ENCODE peak calls at places on chromosomes 1 and 21, in seven cellular contexts. E, U, X, Y, G, K and N are unnamed samples.

GRCh38 chr1:208211901-208212843 is 32.0 kb downstream of the PLXNA2 start:
- DNase-seq in E (no peak), K (no peak), U (no peak), G (no peak), Y (no peak), X (no peak), N (no peak)

GRCh38 chr1:230047114-230047865 is 19.7 kb upstream of the GALNT2 start:
- DNase-seq in G (no peak), K (no peak), E (peak), Y (no peak), U (peak), X (no peak), N (no peak)

GRCh38 chr1:54474500-54475235 is 68.5 kb upstream of the SSBP3 start:
- DNase-seq in X (peak), E (no peak), Y (no peak), G (peak), K (peak), U (no peak), N (no peak)

GRCh38 chr1:20168547-20169491 is 17.1 kb upstream of the UBXN10 start:
- DNase-seq in E (no peak), K (peak), G (no peak), X (no peak), Y (peak), U (no peak), N (no peak)

GRCh38 chr1:20753589-20753988 is 21.1 kb upstream of the SH2D5 start:
- DNase-seq in K (no peak), E (peak), Y (no peak), U (no peak), X (no peak), G (no peak), N (no peak)

GRCh38 chr1:15343729-15344128 is 66.0 kb upstream of the EFHD2 start:
- DNase-seq in X (peak), Y (no peak), K (no peak), E (no peak), U (no peak), G (no peak), N (no peak)

GRCh38 chr21:26136686-26137085 is 33.9 kb downstream of the APP start:
- DNase-seq in E (no peak), U (no peak), Y (no peak), K (no peak), X (no peak), G (no peak), N (no peak)

GRCh38 chr1:8816831-8817412 is 518 bp downstream of the RERE start:
- DNase-seq in E (peak), K (peak), X (no peak), G (peak), U (no peak), Y (no peak), N (peak)

GRCh38 chr1:35359995-35360394 is 91.5 kb downstream of the ZMYM4 start:
- DNase-seq in Y (no peak), X (no peak), U (no peak), K (no peak), E (no peak), G (no peak), N (no peak)

GRCh38 chr1:215568287-215568692 is 1.2 kb downstream of the KCTD3 start:
- DNase-seq in E (peak), K (peak), X (peak), Y (peak), G (peak), U (peak), N (no peak)

GRCh38 chr1:90411155-90411554 is 305.9 kb downstream of the BARHL2 start:
- DNase-seq in X (no peak), K (no peak), G (no peak), E (no peak), U (no peak), Y (no peak), N (no peak)

GRCh38 chr1:244349103-244349531 is 102.6 kb downstream of the ADSS2 start:
- DNase-seq in G (peak), E (peak), X (peak), U (peak), Y (no peak), K (no peak), N (peak)

GRCh38 chr21:32726742-32727477 is 903 bp downstream of the SYNJ1 start:
- DNase-seq in Y (peak), G (no peak), K (peak), E (peak), X (peak), U (peak), N (no peak)

GRCh38 chr1:89820423-89821321 is at the start of gene LRRC8D:
- DNase-seq in U (peak), E (peak), K (peak), Y (peak), G (peak), X (peak), N (peak)

GRCh38 chr1:38787041-38787440 is 72.5 kb downstream of the RRAGC start:
- DNase-seq in E (no peak), K (no peak), U (no peak), Y (no peak), X (no peak), G (no peak), N (no peak)

GRCh38 chr1:243730499-243731150 is 119.4 kb downstream of the AKT3 start:
- DNase-seq in E (no peak), X (no peak), Y (no peak), K (no peak), U (no peak), G (no peak), N (no peak)

GRCh38 chr21:38806153-38806941 is 618 bp downstream of the ETS2 start:
- DNase-seq in U (no peak), E (no peak), G (no peak), K (no peak), X (no peak), Y (no peak), N (no peak)

GRCh38 chr1:184965889-184966860 is 8.1 kb downstream of the NIBAN1 start:
- DNase-seq in G (no peak), X (no peak), Y (no peak), U (no peak), K (no peak), E (peak), N (no peak)

GRCh38 chr1:186735463-186735862 is 55.2 kb upstream of the PTGS2 start:
- DNase-seq in Y (no peak), G (no peak), U (no peak), K (no peak), E (peak), X (no peak), N (no peak)

GRCh38 chr1:87940410-87940809 is 611.7 kb downstream of the LMO4 start:
- DNase-seq in K (no peak), E (no peak), U (no peak), Y (no peak), X (no peak), G (no peak), N (no peak)

GRCh38 chr1:11169202-11169601 is 20.0 kb upstream of the ANGPTL7 start:
- DNase-seq in K (no peak), X (no peak), Y (no peak), U (peak), E (no peak), G (no peak), N (no peak)

GRCh38 chr1:224317383-224318045 is 12.5 kb downstream of the NVL start:
- DNase-seq in G (no peak), K (no peak), U (no peak), X (no peak), Y (no peak), E (no peak), N (no peak)

GRCh38 chr21:45539046-45539795 is 3.0 kb downstream of the SLC19A1 start:
- DNase-seq in Y (no peak), E (no peak), K (no peak), X (no peak), G (peak), U (no peak), N (peak)

GRCh38 chr1:48876221-48876785 is 99.6 kb upstream of the BEND5 start:
- DNase-seq in U (peak), Y (no peak), G (no peak), K (no peak), E (peak), X (peak), N (no peak)

GRCh38 chr1:221693087-221693486 is 48.8 kb downstream of the DUSP10 start:
- DNase-seq in U (no peak), G (no peak), K (no peak), X (no peak), Y (no peak), E (no peak), N (no peak)

GRCh38 chr1:101344745-101345144 is 107.9 kb downstream of the S1PR1 start:
- DNase-seq in X (no peak), U (no peak), Y (no peak), K (no peak), G (no peak), E (peak), N (no peak)

GRCh38 chr1:23544444-23545389 is 13.7 kb upstream of the E2F2 start:
- DNase-seq in Y (peak), E (peak), X (peak), K (peak), G (peak), U (peak), N (no peak)

GRCh38 chr1:94875794-94876193 is 51.1 kb downstream of the CNN3 start:
- DNase-seq in K (no peak), X (no peak), E (no peak), U (no peak), Y (no peak), G (no peak), N (no peak)

GRCh38 chr1:155989242-155989991 is 11.1 kb upstream of the ARHGEF2 start:
- DNase-seq in K (peak), E (peak), Y (peak), X (peak), U (peak), G (peak), N (peak)

GRCh38 chr1:27658951-27659496 is 13.0 kb downstream of the IFI6 start:
- DNase-seq in X (peak), K (no peak), G (no peak), E (peak), U (no peak), Y (no peak), N (no peak)

GRCh38 chr21:33817663-33818433 is 97.8 kb downstream of the ATP5PO start:
- DNase-seq in G (no peak), K (no peak), E (peak), U (no peak), Y (no peak), X (no peak), N (no peak)

GRCh38 chr21:41777934-41778815 is 11.3 kb upstream of the RIPK4 start:
- DNase-seq in U (peak), K (peak), X (peak), E (peak), Y (peak), G (peak), N (peak)

GRCh38 chr1:176957603-176958002 is 206.9 kb downstream of the ASTN1 start:
- DNase-seq in E (no peak), Y (no peak), X (no peak), G (no peak), U (no peak), K (no peak), N (no peak)